ENCODE peak calls at places on chromosome 15, in six cellular contexts. H, G, M, T, O and L are unnamed samples.

GRCh38 chr15:96363692-96364091 is 33.2 kb downstream of the NR2F2 start:
- DNase-seq in H (no peak), G (no peak), O (no peak), T (no peak), M (no peak), L (no peak)

GRCh38 chr15:61389334-61390028 is 160.4 kb upstream of the RORA start:
- DNase-seq in O (no peak), H (no peak), T (no peak), M (no peak), G (no peak), L (no peak)

GRCh38 chr15:31217566-31218270 is 108.9 kb upstream of the KLF13 start:
- DNase-seq in T (no peak), G (no peak), O (no peak), H (no peak), M (no peak), L (no peak)

GRCh38 chr15:31605467-31605931 is 278.9 kb downstream of the KLF13 start:
- DNase-seq in G (no peak), M (no peak), H (peak; percentile 81), O (no peak), T (no peak), L (no peak)

GRCh38 chr15:74038707-74039655 is 43.4 kb downstream of the GOLGA6A start:
- DNase-seq in H (peak; percentile 77), M (no peak), G (no peak), T (peak; percentile 36), O (no peak), L (no peak)

GRCh38 chr15:69556344-69556743 is 103.7 kb downstream of the RPLP1 start:
- DNase-seq in T (no peak), O (no peak), H (no peak), G (no peak), M (no peak), L (no peak)

GRCh38 chr15:32669870-32670623 is 28.5 kb downstream of the SCG5 start:
- DNase-seq in T (peak; percentile 29), H (peak; percentile 45), O (no peak), G (no peak), M (no peak), L (no peak)

GRCh38 chr15:69660658-69661405 is 208.2 kb downstream of the RPLP1 start:
- DNase-seq in O (no peak), T (no peak), H (no peak), M (no peak), G (no peak), L (no peak)

GRCh38 chr15:52765779-52766178 is 24.4 kb downstream of the ONECUT1 start:
- DNase-seq in H (peak; percentile 6), G (peak; percentile 33), T (no peak), M (no peak), O (no peak), L (no peak)

GRCh38 chr15:41283653-41284424 is 48.6 kb downstream of the OIP5 start:
- DNase-seq in T (peak; percentile 99), O (peak; percentile 97), M (peak; percentile 98), G (peak; percentile 99), H (peak; percentile 99), L (peak; percentile 98)
- TF ChIP-seq POLR2A in T (peak; percentile 64), O (peak; percentile 93), M (peak; percentile 87), G (peak; percentile 92), H (peak; percentile 40), L (peak; percentile 93)

GRCh38 chr15:65612616-65612946 is 1.6 kb upstream of the INTS14 start:
- DNase-seq in M (no peak), T (no peak), O (no peak), H (peak; percentile 21), G (no peak), L (no peak)
- H3K27ac ChIP-seq in M (peak overlapping the region; percentile 93), T (no peak overlapping the region), O (peak overlapping the region; percentile 94), H (no peak overlapping the region), G (no peak overlapping the region), L (peak overlapping the region; percentile 89)

DNA sequence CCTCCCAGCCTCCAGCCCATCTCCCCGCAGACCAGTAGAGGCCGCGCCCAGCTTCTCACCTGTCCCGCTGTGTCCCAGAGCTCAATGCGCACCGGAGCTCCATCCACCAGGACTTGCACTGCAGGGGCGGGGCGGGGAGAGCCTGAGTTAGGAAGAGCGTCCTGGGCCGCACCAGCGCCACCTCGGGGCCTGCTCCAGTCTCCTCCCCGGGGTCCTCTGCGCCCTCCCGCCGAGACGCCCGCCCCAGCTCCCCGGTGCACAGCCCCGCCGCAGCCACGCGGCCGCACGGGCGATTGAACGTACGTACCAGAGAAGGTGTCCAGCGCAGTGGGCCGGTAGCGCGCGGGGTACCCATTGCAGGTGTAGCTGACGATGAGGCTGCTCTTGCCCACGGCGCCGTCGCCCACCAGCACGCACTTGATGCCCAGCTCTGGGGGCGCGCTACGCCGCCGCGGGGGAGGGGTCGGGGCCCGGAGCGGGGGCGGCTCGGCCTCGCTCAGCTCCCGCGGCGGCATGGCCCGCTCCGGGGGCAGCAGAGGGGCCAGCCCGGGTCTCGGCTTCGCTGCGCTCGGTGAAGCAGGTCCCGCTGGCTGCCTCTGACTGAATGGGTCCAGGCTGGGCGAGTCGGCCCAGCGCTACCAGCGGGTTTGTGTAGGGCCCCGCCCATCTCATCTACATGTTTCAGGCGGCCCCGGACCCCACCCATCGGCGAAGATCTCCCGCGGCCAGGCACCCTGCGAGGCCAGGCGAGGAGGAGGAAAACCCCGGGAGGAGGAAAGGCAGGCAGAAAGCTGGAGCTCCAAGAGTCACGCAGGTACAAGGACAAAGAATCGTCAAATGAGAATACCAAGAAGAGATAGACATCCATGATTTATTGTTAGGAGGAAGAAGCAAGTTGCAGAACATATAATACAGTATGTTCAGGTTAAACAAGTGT is at the start of gene RHOV:
- DNase-seq in O (peak; percentile 64), T (peak; percentile 48), H (peak; percentile 29), G (peak; percentile 92), M (no peak), L (no peak)
- TF ChIP-seq CTCF in O (peak; percentile 29), T (peak; percentile 30), H (peak; percentile 40), G (peak; percentile 62), M (peak; percentile 15), L (no peak)

GRCh38 chr15:100339999-100340398 is 1.8 kb downstream of the ADAMTS17 start:
- DNase-seq in G (peak; percentile 40), O (no peak), T (no peak), M (no peak), H (no peak), L (no peak)

GRCh38 chr15:100338971-100339444 is 2.8 kb downstream of the ADAMTS17 start:
- DNase-seq in H (peak; percentile 24), T (peak; percentile 62), G (peak; percentile 78), M (peak; percentile 64), O (peak; percentile 41), L (peak; percentile 56)

GRCh38 chr15:100340721-100341661 is 784 bp downstream of the ADAMTS17 start:
- DNase-seq in M (no peak), O (no peak), G (peak; percentile 43), H (no peak), T (no peak), L (no peak)

GRCh38 chr15:100343251-100343650 is 1.5 kb upstream of the ADAMTS17 start:
- DNase-seq in M (no peak), G (no peak), H (no peak), T (no peak), O (no peak), L (no peak)

GRCh38 chr15:100341662-100342560 is at the start of gene ADAMTS17:
- DNase-seq in M (peak; percentile 97), G (peak; percentile 97), O (peak; percentile 96), H (peak; percentile 39), T (peak; percentile 97), L (peak; percentile 96)
- TF ChIP-seq POLR2A in M (peak; percentile 91), G (peak; percentile 97), O (peak; percentile 97), H (no peak), T (peak; percentile 77), L (peak; percentile 99)

GRCh38 chr15:51131596-51132290 is 37.0 kb upstream of the TNFAIP8L3 start:
- DNase-seq in G (no peak), H (no peak), T (no peak), M (no peak), O (no peak), L (no peak)
- H3K27ac ChIP-seq in G (no peak overlapping the region), H (no peak overlapping the region), T (no peak overlapping the region), M (peak overlapping the region; percentile 55), O (no peak overlapping the region), L (no peak overlapping the region)

GRCh38 chr15:84819291-84819768 is 2.2 kb downstream of the ALPK3 start:
- DNase-seq in T (peak; percentile 82), O (peak; percentile 49), H (no peak), M (no peak), G (peak; percentile 42), L (peak; percentile 75)
- TF ChIP-seq CTCF in T (no peak), O (no peak), H (no peak), M (no peak), G (no peak), L (no peak)

GRCh38 chr15:82849556-82850241 is 40.3 kb downstream of the WHAMM start:
- DNase-seq in O (peak; percentile 88), H (peak; percentile 74), G (peak; percentile 84), M (peak; percentile 27), T (peak; percentile 84), L (peak; percentile 91)
- TF ChIP-seq POLR2A in O (no peak), H (no peak), G (no peak), M (no peak), T (no peak), L (no peak)

DNA sequence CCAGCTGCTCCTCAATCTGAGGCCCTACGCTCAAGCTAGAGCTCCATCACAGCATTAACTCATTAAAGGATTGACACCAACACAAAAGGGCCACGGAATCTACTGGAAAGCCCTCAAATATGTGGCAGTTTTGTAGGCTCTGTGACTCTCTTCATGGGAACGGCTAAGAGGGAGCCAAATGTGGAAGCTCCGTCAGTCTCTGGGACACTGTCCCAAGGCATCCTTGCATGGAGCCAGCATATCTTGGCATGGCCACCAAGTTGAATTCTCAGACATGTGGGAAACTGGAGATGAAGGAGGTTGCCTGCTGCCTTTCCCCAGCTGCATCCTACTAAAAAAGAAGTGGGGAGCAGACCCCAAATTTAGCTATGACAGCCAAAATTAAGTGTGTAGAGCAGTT is 296.9 kb downstream of the NTRK3 start:
- DNase-seq in G (no peak), T (no peak), O (no peak), M (no peak), H (no peak), L (no peak)
- H3K27ac ChIP-seq in G (no peak overlapping the region), T (no peak overlapping the region), O (no peak overlapping the region), M (no peak overlapping the region), H (no peak overlapping the region), L (no peak overlapping the region)

GRCh38 chr15:42508263-42508690 is 12.8 kb downstream of the SNAP23 start:
- DNase-seq in H (peak; percentile 78), T (no peak), O (no peak), G (no peak), M (peak; percentile 76), L (no peak)
- TF ChIP-seq CTCF in H (no peak), T (no peak), O (no peak), G (no peak), M (no peak), L (no peak)

DNA sequence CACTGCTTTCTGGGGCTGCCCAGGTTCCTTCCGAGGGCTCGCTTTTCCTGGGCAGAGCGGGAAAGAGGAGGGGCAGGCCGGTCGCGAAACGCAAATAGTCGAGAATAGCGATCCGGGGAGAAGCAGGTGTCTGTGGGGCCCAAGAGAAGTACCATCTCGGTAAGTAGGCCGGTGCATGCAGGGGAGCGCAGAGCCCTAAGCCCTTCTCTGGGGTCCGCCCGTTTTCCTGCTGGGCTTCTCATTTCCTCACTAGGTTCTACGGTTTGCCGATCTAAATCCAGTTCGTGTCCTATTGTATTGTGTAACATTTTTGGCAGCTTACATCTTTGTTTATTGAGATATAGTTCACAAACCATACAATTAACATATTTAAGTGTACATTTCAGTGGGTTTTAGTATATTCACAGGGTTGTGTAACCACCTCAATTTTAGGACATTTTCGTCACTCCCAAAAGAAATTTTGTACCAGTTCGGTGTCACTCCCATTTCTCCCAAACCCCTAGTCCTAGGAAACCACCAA is 6.9 kb upstream of the TRIM69 start:
- DNase-seq in H (peak; percentile 18), G (no peak), M (peak; percentile 43), O (peak; percentile 46), T (peak; percentile 46), L (no peak)
- TF ChIP-seq POLR2A in H (no peak), G (no peak), M (no peak), O (no peak), T (no peak), L (no peak)